ENCODE peak calls at places on chromosomes 7 and 10, in nine cellular contexts. T, C, W, L, Y, H, O, S and K are unnamed samples.

GRCh38 chr10:119703903-119704508 is 21.8 kb upstream of the INPP5F start:
- DNase-seq in T (no peak), C (no peak), W (no peak), L (no peak), Y (no peak), H (no peak), O (no peak), S (no peak), K (no peak)

GRCh38 chr7:33423646-33424020 is 294.3 kb downstream of the BBS9 start:
- DNase-seq in T (peak; percentile 8), C (no peak), W (peak; percentile 35), L (no peak), Y (no peak), H (no peak), O (no peak), S (no peak), K (no peak)

GRCh38 chr7:117036836-117037235 is 83.5 kb downstream of the ST7 start:
- DNase-seq in T (no peak), C (no peak), W (no peak), L (no peak), Y (no peak), H (no peak), O (no peak), S (peak; percentile 23), K (no peak)

GRCh38 chr10:36578306-36578705 is 547.1 kb upstream of the ANKRD30A start:
- DNase-seq in T (no peak), C (no peak), W (no peak), L (no peak), Y (no peak), H (no peak), O (peak; percentile 34), S (no peak), K (peak; percentile 52)

GRCh38 chr7:151705744-151706567 is 171.0 kb downstream of the PRKAG2 start:
- DNase-seq in T (no peak), C (peak; percentile 76), W (peak; percentile 49), L (peak; percentile 59), Y (no peak), H (no peak), O (no peak), S (no peak), K (peak; percentile 74)

GRCh38 chr7:38318803-38319416 is 45.5 kb upstream of the TARP start:
- DNase-seq in T (peak; percentile 60), C (peak; percentile 90), W (peak; percentile 49), L (no peak), Y (peak; percentile 40), H (no peak), O (peak; percentile 65), S (peak; percentile 21), K (peak; percentile 87)

GRCh38 chr7:12884856-12885440 is 197.5 kb downstream of the ARL4A start:
- DNase-seq in T (no peak), C (peak; percentile 64), W (no peak), L (no peak), Y (no peak), H (no peak), O (peak; percentile 70), S (no peak), K (no peak)

GRCh38 chr7:143389316-143390097 is 8.4 kb downstream of the ZYX start:
- DNase-seq in T (no peak), C (no peak), W (no peak), L (no peak), Y (no peak), H (no peak), O (no peak), S (no peak), K (no peak)

GRCh38 chr7:55065079-55065478 is 46.3 kb downstream of the EGFR start:
- DNase-seq in T (peak; percentile 87), C (peak; percentile 98), W (no peak), L (peak; percentile 59), Y (no peak), H (no peak), O (peak; percentile 92), S (no peak), K (peak; percentile 92)

GRCh38 chr10:30943451-30943850 is 88.2 kb downstream of the ZNF438 start:
- DNase-seq in T (no peak), C (no peak), W (no peak), L (no peak), Y (no peak), H (no peak), O (no peak), S (no peak), K (no peak)

GRCh38 chr10:43809211-43809930 is 160.7 kb upstream of the ZNF32 start:
- DNase-seq in T (no peak), C (peak; percentile 91), W (no peak), L (no peak), Y (no peak), H (no peak), O (peak; percentile 81), S (no peak), K (peak; percentile 93)